ENCODE peak calls at places on chromosomes 4 and X, in ten cellular contexts. X, H, W, U, C, D, M, K, N and Y are unnamed samples.
A peak's percentile ranks its signal among the peaks of the same experiment; 100 is the strongest.

GRCh38 chr4:184459413-184459812 is 14.9 kb downstream of the IRF2 start:
- DNase-seq in W (no peak), U (no peak), N (no peak), K (no peak), X (no peak), D (no peak), M (no peak), H (no peak), C (no peak), Y (no peak)

GRCh38 chr4:144547678-144548298 is 98.2 kb upstream of the HHIP start:
- DNase-seq in U (no peak), H (no peak), W (no peak), C (no peak), N (no peak), M (no peak), D (no peak), K (no peak), X (no peak), Y (no peak)

GRCh38 chr4:80195441-80196139 is 1.7 kb upstream of the PRDM8 start:
- DNase-seq in X (no peak), H (no peak), N (no peak), M (no peak), C (no peak), W (no peak), U (no peak), D (no peak), K (no peak), Y (no peak)

GRCh38 chr4:25916870-25917269 is 2.9 kb downstream of the SMIM20 start:
- DNase-seq in X (no peak), U (no peak), M (no peak), W (no peak), C (no peak), K (no peak), H (no peak), D (no peak), N (no peak), Y (no peak)

GRCh38 chr4:147994491-147995385 is 262.9 kb downstream of the ARHGAP10 start:
- DNase-seq in X (no peak), N (no peak), D (no peak), M (no peak), C (no peak), K (no peak), H (peak; percentile 75), U (no peak), W (no peak), Y (no peak)

GRCh38 chr4:3423952-3424351 is 17.8 kb upstream of the HGFAC start:
- DNase-seq in C (no peak), M (no peak), U (no peak), N (no peak), X (no peak), D (no peak), K (no peak), W (no peak), H (no peak), Y (no peak)

GRCh38 chr4:105474110-105474518 is 252 bp upstream of the PPA2 start:
- DNase-seq in W (peak; percentile 93), C (peak; percentile 92), U (no peak), X (peak; percentile 92), H (peak; percentile 89), D (no peak), M (peak; percentile 91), N (no peak), K (no peak), Y (peak; percentile 86)

GRCh38 chrX:150575415-150575814 is 7.0 kb downstream of the MTM1 start:
- DNase-seq in K (no peak), C (no peak), N (peak; percentile 4), H (no peak), D (no peak), X (no peak), W (peak; percentile 59), M (peak; percentile 13), U (no peak), Y (peak; percentile 46)

GRCh38 chr4:150986085-150986484 is 29.0 kb downstream of the LRBA start:
- DNase-seq in M (no peak), W (no peak), N (no peak), X (no peak), U (no peak), H (no peak), D (no peak), C (no peak), K (no peak), Y (no peak)

GRCh38 chr4:83436680-83437079 is 18.9 kb downstream of the HELQ start:
- DNase-seq in M (no peak), N (no peak), D (no peak), W (no peak), X (no peak), U (no peak), H (no peak), C (no peak), K (no peak), Y (no peak)

GRCh38 chr4:105179539-105180401 is 33.1 kb downstream of the TET2 start:
- DNase-seq in D (no peak), C (no peak), U (no peak), X (no peak), W (no peak), M (no peak), K (no peak), N (no peak), H (no peak), Y (no peak)

GRCh38 chrX:17465201-17465600 is 90.2 kb downstream of the NHS start:
- DNase-seq in U (no peak), C (no peak), X (no peak), D (no peak), W (no peak), N (no peak), M (no peak), H (no peak), K (no peak), Y (no peak)

GRCh38 chr4:105622269-105622668 is 69.8 kb downstream of the ARHGEF38 start:
- DNase-seq in W (peak; percentile 24), K (no peak), C (no peak), H (no peak), D (no peak), U (no peak), N (no peak), M (no peak), X (no peak), Y (no peak)

GRCh38 chr4:2255501-2256155 is 6.3 kb downstream of the MXD4 start:
- DNase-seq in K (no peak), C (peak; percentile 76), D (no peak), X (peak; percentile 28), W (peak; percentile 26), U (peak; percentile 53), M (peak; percentile 10), N (peak; percentile 52), H (no peak), Y (peak; percentile 58)

GRCh38 chr4:26418107-26418506 is 72.2 kb downstream of the CCKAR start:
- DNase-seq in C (no peak), X (no peak), M (no peak), D (no peak), W (no peak), K (no peak), U (no peak), N (no peak), H (no peak), Y (no peak)

GRCh38 chrX:155666741-155667140 is 54.0 kb upstream of the TMLHE start:
- DNase-seq in N (no peak), H (no peak), U (no peak), K (no peak), M (no peak), W (no peak), C (no peak), X (no peak), D (peak; percentile 21), Y (no peak)

DNA sequence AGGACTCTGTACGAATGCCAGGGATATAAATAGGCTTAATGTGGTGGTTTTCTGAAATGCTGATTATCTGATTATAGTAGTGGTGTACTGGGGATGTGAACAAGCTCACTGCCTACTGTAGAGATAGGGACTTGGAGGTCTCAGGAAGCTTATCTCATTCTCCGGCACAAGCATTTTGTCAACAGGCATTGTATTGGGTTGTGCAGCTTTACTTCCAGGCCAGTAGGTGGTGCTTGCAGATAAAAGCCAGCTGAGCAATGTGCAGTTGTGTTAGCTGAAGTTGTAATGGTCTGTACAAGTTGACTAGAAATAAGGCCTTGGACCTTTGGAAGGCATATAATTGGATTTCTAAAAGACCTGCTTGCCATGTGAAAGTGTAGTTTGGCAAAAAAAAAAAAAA is 49.5 kb upstream of the TMLHE start:
- DNase-seq in K (no peak), N (peak; percentile 3), C (no peak), W (no peak), M (no peak), U (no peak), X (no peak), H (no peak), D (peak; percentile 12), Y (no peak)
- TF ChIP-seq CTCF in K (peak; percentile 49), N (no peak), C (no peak), W (peak; percentile 28), M (peak; percentile 34), U (peak; percentile 24), X (no peak), H (no peak), D (no peak), Y (no peak)

DNA sequence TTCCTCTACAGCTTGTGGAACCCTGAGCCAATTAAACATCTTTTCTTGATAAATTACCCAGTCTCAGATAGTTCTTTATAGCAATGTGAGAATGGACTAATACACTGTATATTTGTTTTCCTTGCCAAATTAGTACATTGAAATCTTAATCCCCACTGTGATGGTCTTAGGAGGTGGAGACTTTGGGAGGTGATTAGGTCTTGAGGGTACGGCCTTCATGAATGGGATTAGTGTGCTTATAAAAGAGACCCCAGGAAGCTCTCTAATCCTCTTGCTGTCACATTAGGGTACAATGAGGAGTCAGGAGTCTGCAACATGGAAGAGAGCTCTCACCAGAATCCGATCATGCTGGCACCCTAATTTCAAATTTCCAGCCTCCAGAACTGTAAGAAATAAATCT is 86.6 kb downstream of the TIGD2 start:
- DNase-seq in M (no peak), D (no peak), K (no peak), C (no peak), W (no peak), N (no peak), H (no peak), U (no peak), X (no peak), Y (no peak)
- H3K4me1 ChIP-seq in M (peaks cover 24% of the 10 kb centered on the region), D (no peaks in the 10 kb centered on the region), K (no peaks in the 10 kb centered on the region), C (no peaks in the 10 kb centered on the region), W (no peaks in the 10 kb centered on the region), N (no peaks in the 10 kb centered on the region), H (peaks cover 3% of the 10 kb centered on the region), U (no peaks in the 10 kb centered on the region), X (peaks cover 8% of the 10 kb centered on the region), Y (no peaks in the 10 kb centered on the region)

GRCh38 chrX:72620550-72621145 is 48.0 kb upstream of the HDAC8 start:
- DNase-seq in M (peak; percentile 26), C (peak; percentile 63), H (peak; percentile 90), K (peak; percentile 90), U (no peak), X (peak; percentile 81), W (peak; percentile 24), N (peak; percentile 74), D (peak; percentile 67), Y (peak; percentile 54)
- TF ChIP-seq POLR2AphosphoS5 in M (peak; percentile 40), C (no peak), H (peak; percentile 52), K (peak; percentile 39), U (peak; percentile 24), X (peak; percentile 88), W (no peak), N (peak; percentile 92), D (no peak), Y (peak; percentile 43)

DNA sequence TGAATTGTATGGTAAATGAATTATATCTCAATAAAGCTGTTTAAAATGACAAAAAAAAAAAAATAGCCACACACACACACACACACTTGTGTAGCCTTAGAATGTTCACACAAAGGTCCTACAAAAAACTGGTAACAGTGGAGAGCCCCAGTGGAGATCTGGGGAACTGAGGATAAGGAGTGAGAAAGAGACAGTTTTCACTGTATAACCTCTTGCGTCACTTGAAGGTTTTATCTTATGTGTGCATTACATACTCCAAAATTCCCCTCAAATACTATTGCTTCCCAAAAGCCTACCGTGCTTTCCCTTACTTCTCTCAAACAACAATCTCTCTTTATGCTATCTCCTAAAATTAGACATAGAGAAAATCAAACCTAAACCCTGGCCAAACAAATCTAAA is 67.8 kb downstream of the SMC1A start:
- DNase-seq in C (no peak), K (no peak), H (no peak), M (no peak), D (peak; percentile 19), U (no peak), X (no peak), N (no peak), W (no peak), Y (no peak)
- TF ChIP-seq CTCF in C (no peak), K (no peak), H (no peak), M (no peak), D (no peak), U (no peak), X (no peak), N (no peak), W (no peak), Y (no peak)